ENCODE peak calls at places on chromosome 21, in nine cellular contexts. P, G, Q, F, M, J, T, I and N are unnamed samples.

GRCh38 chr21:46112731-46113215 is 14.9 kb downstream of the COL6A2 start:
- DNase-seq in P (peak), G (no peak), Q (no peak), F (peak), M (no peak), J (peak), T (peak), I (no peak), N (no peak)

GRCh38 chr21:25387665-25388064 is 219.6 kb downstream of the MRPL39 start:
- DNase-seq in P (no peak), G (no peak), Q (no peak), F (no peak), M (no peak), J (no peak), T (no peak), I (no peak), N (no peak)

GRCh38 chr21:45033791-45034555 is 40.4 kb upstream of the ADARB1 start:
- DNase-seq in P (no peak), G (no peak), Q (no peak), F (no peak), M (peak), J (no peak), T (peak), I (no peak), N (no peak)

GRCh38 chr21:26952274-26953066 is 14.4 kb downstream of the ADAMTS5 start:
- DNase-seq in P (no peak), G (no peak), Q (no peak), F (no peak), M (no peak), J (no peak), T (no peak), I (peak), N (no peak)

GRCh38 chr21:9767592-9768375 is 753.6 kb upstream of the TPTE start:
- DNase-seq in P (no peak), G (no peak), Q (no peak), F (no peak), M (no peak), J (no peak), T (peak), I (no peak), N (no peak)

GRCh38 chr21:37564924-37565529 is 198.5 kb downstream of the DYRK1A start:
- DNase-seq in P (no peak), G (no peak), Q (peak), F (no peak), M (no peak), J (no peak), T (no peak), I (no peak), N (no peak)

GRCh38 chr21:46017695-46018094 is 36.1 kb downstream of the COL6A1 start:
- DNase-seq in P (no peak), G (no peak), Q (no peak), F (no peak), M (no peak), J (no peak), T (no peak), I (no peak), N (no peak)

GRCh38 chr21:45629046-45629981 is 14.2 kb upstream of the PCBP3 start:
- DNase-seq in P (no peak), G (no peak), Q (no peak), F (no peak), M (no peak), J (no peak), T (no peak), I (no peak), N (no peak)

GRCh38 chr21:42061866-42062542 is 9.1 kb upstream of the UMODL1 start:
- DNase-seq in P (peak), G (peak), Q (peak), F (peak), M (no peak), J (peak), T (no peak), I (no peak), N (no peak)

GRCh38 chr21:37675202-37675801 is 241.0 kb downstream of the KCNJ6 start:
- DNase-seq in P (peak), G (peak), Q (peak), F (peak), M (peak), J (peak), T (no peak), I (peak), N (peak)

GRCh38 chr21:17451364-17451869 is 61.4 kb upstream of the CXADR start:
- DNase-seq in P (no peak), G (no peak), Q (peak), F (no peak), M (peak), J (no peak), T (no peak), I (no peak), N (no peak)

GRCh38 chr21:39388038-39388810 is 39.3 kb upstream of the HMGN1 start:
- DNase-seq in P (peak), G (peak), Q (peak), F (peak), M (peak), J (peak), T (peak), I (peak), N (peak)

GRCh38 chr21:15293251-15293650 is 228.5 kb upstream of the NRIP1 start:
- DNase-seq in P (no peak), G (no peak), Q (no peak), F (no peak), M (peak), J (no peak), T (no peak), I (no peak), N (peak)

GRCh38 chr21:37119421-37120218 is 46.6 kb downstream of the TTC3 start:
- DNase-seq in P (no peak), G (no peak), Q (no peak), F (no peak), M (peak), J (no peak), T (no peak), I (peak), N (no peak)

GRCh38 chr21:45423968-45424853 is 19.2 kb downstream of the COL18A1 start:
- DNase-seq in P (no peak), G (no peak), Q (no peak), F (no peak), M (no peak), J (no peak), T (no peak), I (no peak), N (no peak)

GRCh38 chr21:37914211-37914900 is 1.9 kb downstream of the KCNJ6 start:
- DNase-seq in P (peak), G (no peak), Q (peak), F (no peak), M (peak), J (no peak), T (no peak), I (peak), N (no peak)